ENCODE peak calls at places on chromosomes 16 and 17, in five cellular contexts. N is fibroblast of lung, R is prostate gland, O is vagina, L is lung. I is an unnamed sample.

GRCh38 chr16:56107944-56108583 is 83.2 kb upstream of the GNAO1 start:
- DNase-seq in O (no peak), N (no peak), L (no peak), R (no peak), I (no peak)

GRCh38 chr16:24999856-25000447 is 15.2 kb downstream of the ARHGAP17 start:
- DNase-seq in N (peak), L (no peak), R (no peak), O (no peak), I (no peak)

GRCh38 chr16:15879255-15879804 is 9.1 kb downstream of the CEP20 start:
- DNase-seq in N (peak), L (no peak), O (no peak), R (no peak), I (peak)

GRCh38 chr17:44987194-44987882 is 19.2 kb upstream of the C1QL1 start:
- DNase-seq in N (no peak), O (no peak), R (no peak), L (no peak), I (no peak)

GRCh38 chr17:58302919-58303551 is 22.3 kb upstream of the MPO start:
- DNase-seq in O (peak), L (peak), N (no peak), R (no peak), I (no peak)

GRCh38 chr17:82035956-82036633 is 1.4 kb downstream of the DCXR start:
- DNase-seq in L (no peak), O (no peak), N (no peak), R (no peak), I (no peak)

GRCh38 chr16:35598696-35599332 is 2139.4 kb downstream of the TP53TG3F start:
- DNase-seq in N (no peak), O (no peak), L (no peak), R (no peak), I (no peak)

GRCh38 chr16:87340198-87340597 is 23.0 kb upstream of the C16orf95 start:
- DNase-seq in R (no peak), O (no peak), N (no peak), L (no peak), I (no peak)

GRCh38 chr16:46730126-46730525 is 18.0 kb downstream of the MYLK3 start:
- DNase-seq in L (no peak), R (no peak), N (no peak), O (no peak), I (no peak)

GRCh38 chr17:67942810-67943209 is 53.5 kb downstream of the C17orf58 start:
- DNase-seq in N (no peak), R (no peak), O (no peak), L (no peak), I (peak)

GRCh38 chr17:60371818-60372510 is 20.0 kb downstream of the USP32 start:
- DNase-seq in L (no peak), N (no peak), O (no peak), R (no peak), I (peak)

GRCh38 chr16:66399930-66400329 is 27.2 kb upstream of the BEAN1 start:
- DNase-seq in O (peak), R (no peak), N (no peak), L (no peak), I (no peak)

GRCh38 chr17:73166731-73167581 is 2.1 kb downstream of the SSTR2 start:
- DNase-seq in N (no peak), R (no peak), L (no peak), O (no peak), I (peak)

GRCh38 chr17:76527430-76528111 is 9.9 kb downstream of the CYGB start:
- DNase-seq in O (no peak), N (peak), L (peak), R (no peak), I (peak)
- TF ChIP-seq CTCF in O (no peak), N (peak), L (no peak), R (no peak), I (peak)

DNA sequence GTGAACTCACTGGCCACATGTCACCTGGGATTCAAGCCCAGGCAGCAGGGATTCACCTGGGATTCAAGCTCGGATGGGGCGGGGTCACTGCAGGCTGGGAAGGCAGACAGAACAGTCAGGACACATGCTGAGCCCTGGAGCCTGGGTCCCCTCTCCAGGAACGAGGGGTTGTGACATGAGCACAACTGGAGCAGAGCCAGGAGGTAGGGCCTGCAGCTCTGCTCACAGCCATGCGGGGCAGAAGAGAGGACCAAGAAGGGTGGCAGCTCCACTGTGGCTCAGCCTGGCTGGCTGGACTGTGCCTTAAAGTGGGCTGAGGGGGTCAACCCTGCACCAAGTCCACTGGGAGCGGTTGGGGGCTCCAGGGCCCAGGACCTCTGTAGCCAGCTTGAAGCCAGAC is 150.1 kb downstream of the RAB11FIP4 start:
- DNase-seq in O (no peak), L (no peak), N (no peak), R (no peak), I (no peak)
- TF ChIP-seq CTCF in O (no peak), L (no peak), N (no peak), R (no peak), I (no peak)

DNA sequence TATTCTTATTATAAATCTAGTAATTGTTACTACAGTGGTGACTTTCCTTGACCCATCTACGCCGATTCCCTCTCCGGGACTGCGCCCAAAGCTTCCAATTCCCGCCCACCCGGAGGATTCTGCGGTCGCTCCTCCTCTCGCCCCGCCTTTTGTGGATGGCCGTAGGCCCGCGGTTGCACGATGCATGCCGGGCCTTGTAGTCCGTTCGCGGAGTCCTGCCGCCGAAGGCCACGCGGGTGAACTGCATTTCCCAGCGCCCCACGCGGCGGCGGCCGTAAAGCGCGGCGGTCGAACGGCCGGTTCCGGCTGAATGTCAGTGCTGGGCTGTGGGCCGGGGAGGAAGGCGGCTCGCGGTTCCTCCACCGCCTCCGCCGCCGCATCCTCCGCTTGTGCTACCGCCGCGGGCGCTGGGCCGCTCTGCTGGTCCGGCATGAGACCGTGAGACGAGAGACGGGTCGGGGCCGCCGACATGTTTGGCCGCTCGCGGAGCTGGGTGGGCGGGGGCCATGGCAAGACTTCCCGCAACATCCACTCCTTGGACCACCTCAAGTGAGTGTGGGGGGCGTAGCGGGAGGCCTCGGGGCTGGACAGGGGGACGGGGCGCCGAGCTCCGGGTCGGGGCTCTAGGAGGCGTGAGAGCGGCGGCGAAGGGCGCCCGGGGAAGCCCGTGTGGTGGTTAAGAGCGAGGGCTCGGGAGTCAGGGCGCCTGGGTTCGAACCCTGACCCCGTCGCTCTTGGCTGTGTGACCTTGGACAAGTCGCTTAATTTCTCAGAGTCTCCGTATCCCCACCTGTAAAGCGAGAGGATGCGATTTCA is at the start of gene CLEC16A:
- DNase-seq in R (peak), O (peak), L (peak), N (peak), I (peak)
- TF ChIP-seq CTCF in R (peak), O (peak), L (peak), N (no peak), I (no peak)

GRCh38 chr17:76018801-76019200 is 8.3 kb downstream of the EVPL start:
- DNase-seq in N (no peak), O (no peak), R (no peak), L (no peak), I (no peak)
- TF ChIP-seq CTCF in N (no peak), O (no peak), R (no peak), L (no peak), I (no peak)

DNA sequence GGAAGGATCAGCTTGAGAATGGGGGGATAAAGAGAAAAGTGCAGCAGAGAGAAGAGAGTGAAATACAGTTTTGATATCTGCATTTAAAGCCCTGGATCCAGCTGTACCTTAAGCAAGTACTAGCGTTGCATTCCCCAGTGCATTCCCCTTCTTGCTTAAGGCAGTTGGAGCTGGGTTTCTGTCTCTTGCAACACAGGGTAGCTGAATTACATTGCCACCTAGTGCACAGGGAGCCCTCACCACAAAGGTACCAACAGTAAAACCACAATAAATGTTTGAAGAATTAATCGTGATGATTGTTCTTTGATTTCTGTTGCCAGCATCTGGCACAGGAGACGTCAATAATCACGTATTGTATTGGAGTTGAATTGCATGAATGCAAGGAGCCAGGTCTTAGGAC is 588.7 kb downstream of the RBFOX1 start:
- DNase-seq in O (no peak), L (no peak), N (no peak), R (no peak), I (no peak)
- TF ChIP-seq CTCF in O (no peak), L (no peak), N (no peak), R (no peak), I (no peak)